ENCODE peak calls at places on chromosomes 2 and 18, in five cellular contexts. R, C, K, W and A are unnamed samples.
A peak's percentile ranks its signal among the peaks of the same experiment; 100 is the strongest.

GRCh38 chr2:197097578-197098366 is 171.3 kb upstream of the PGAP1 start:
- DNase-seq in R (peak; percentile 75), C (no peak), K (peak; percentile 95), W (no peak), A (no peak)

GRCh38 chr2:151922845-151923666 is 94.8 kb upstream of the ARL5A start:
- DNase-seq in R (peak; percentile 86), W (no peak), C (peak; percentile 81), K (no peak), A (peak; percentile 58)

GRCh38 chr2:135664623-135665068 is 77.0 kb upstream of the UBXN4 start:
- DNase-seq in W (no peak), K (peak; percentile 29), R (no peak), C (no peak), A (no peak)

GRCh38 chr18:12637393-12637792 is 20.5 kb downstream of the SPIRE1 start:
- DNase-seq in C (no peak), W (no peak), K (peak; percentile 49), R (no peak), A (no peak)

GRCh38 chr2:237495521-237496117 is 8.6 kb downstream of the MLPH start:
- DNase-seq in W (no peak), C (no peak), K (no peak), R (no peak), A (no peak)

GRCh38 chr2:134218928-134219707 is 34.8 kb upstream of the MGAT5 start:
- DNase-seq in K (no peak), W (no peak), C (peak; percentile 56), R (no peak), A (peak; percentile 84)

GRCh38 chr2:216777637-216778273 is 82.1 kb downstream of the TNP1 start:
- DNase-seq in W (peak; percentile 53), C (no peak), R (no peak), K (peak; percentile 49), A (no peak)

GRCh38 chr18:6219116-6219717 is 195.5 kb downstream of the L3MBTL4 start:
- DNase-seq in K (peak; percentile 73), C (no peak), R (no peak), W (peak; percentile 13), A (no peak)

GRCh38 chr2:79850912-79851311 is 338.1 kb downstream of the CTNNA2 start:
- DNase-seq in R (no peak), W (no peak), C (no peak), K (no peak), A (no peak)

GRCh38 chr18:42474577-42474976 is 519.5 kb downstream of the PIK3C3 start:
- DNase-seq in W (no peak), K (no peak), R (no peak), C (no peak), A (no peak)

GRCh38 chr2:85961053-85961452 is 72.3 kb upstream of the ST3GAL5 start:
- DNase-seq in W (no peak), K (no peak), R (no peak), C (no peak), A (no peak)

GRCh38 chr2:130304726-130305125 is 38.0 kb upstream of the IMP4 start:
- DNase-seq in W (no peak), K (no peak), R (no peak), C (no peak), A (no peak)

GRCh38 chr2:130302164-130302886 is 40.4 kb upstream of the IMP4 start:
- DNase-seq in W (no peak), R (no peak), C (no peak), K (no peak), A (no peak)

GRCh38 chr2:130303142-130303541 is 39.6 kb upstream of the IMP4 start:
- DNase-seq in C (no peak), R (no peak), W (no peak), K (no peak), A (no peak)

GRCh38 chr2:130300970-130301348 is 41.7 kb upstream of the IMP4 start:
- DNase-seq in R (no peak), W (no peak), C (no peak), K (no peak), A (no peak)

GRCh38 chr2:130300258-130300969 is 42.3 kb upstream of the IMP4 start:
- DNase-seq in R (no peak), C (no peak), W (no peak), K (no peak), A (peak; percentile 40)
- H3K9me3 ChIP-seq in R (no peaks in the 10 kb centered on the region), C (no peaks in the 10 kb centered on the region), W (no peaks in the 10 kb centered on the region), K (no peaks in the 10 kb centered on the region), A (no peaks in the 10 kb centered on the region)

DNA sequence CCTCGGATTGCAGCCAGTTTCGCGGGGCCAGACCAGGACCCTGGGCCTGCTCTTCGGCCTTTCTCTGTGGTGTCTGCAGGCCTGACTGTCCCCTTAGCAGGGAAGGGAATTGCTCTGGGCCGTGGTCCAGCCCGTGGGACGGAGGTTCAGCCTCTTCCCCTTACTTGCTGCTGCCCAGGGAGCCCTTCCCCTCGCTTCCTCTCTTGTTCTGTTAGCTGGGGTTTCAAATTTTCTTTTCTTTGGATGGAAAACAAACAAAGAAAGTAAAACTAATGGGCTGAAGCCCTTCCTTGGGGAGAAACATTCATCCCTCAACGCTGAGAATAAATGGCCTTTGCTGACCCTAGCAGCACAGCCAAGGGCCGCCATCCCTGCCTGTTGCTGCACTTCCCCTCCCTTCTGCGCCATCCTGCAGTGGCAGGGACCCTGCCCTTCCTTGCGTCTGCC is 52.4 kb downstream of the ASAP2 start:
- DNase-seq in C (no peak), K (no peak), W (no peak), R (peak; percentile 74), A (no peak)
- H3K4me1 ChIP-seq in C (peaks cover 77% of the 10 kb centered on the region), K (peaks cover 45% of the 10 kb centered on the region), W (peaks cover 97% of the 10 kb centered on the region), R (peaks cover 96% of the 10 kb centered on the region), A (no peaks in the 10 kb centered on the region)

DNA sequence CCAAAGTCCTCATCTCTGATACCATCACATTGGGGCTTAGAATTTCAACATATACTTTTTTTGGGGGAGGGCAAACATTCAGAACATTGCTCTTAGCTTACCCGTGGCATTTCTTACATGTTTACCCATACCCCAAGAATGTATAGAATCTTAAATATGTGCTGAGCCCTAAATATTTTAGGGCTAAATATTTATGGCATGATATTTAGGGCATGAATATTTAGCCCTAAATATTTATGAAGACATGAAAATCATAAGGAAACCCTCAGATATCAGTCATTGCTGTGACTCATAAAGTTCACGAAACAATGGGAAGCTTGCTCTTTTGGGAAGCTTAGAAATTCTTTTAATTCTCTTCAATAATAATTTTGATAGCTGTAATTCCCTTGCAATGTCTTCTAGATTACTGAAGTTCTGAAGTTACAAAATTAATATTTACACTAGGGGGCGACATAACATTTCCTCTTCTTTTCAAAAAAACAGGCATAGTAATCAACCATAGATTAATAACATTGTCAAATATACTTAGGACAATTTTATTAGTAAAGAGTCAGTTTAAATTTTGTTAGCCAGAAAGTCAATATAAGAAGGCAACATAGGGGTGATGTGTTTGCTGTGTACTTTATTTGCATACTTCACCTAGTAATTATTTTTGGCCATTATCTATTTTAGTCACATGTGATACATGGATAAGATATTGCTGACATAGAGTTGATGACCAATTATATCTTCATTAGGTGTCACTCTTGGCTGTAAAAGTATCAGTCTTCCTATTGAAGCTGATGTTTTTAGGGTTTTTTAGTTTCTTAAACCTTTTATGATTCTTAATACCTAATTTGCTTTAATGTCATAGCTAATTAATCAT is 13.1 kb downstream of the ZNF804A start:
- DNase-seq in K (peak; percentile 48), C (no peak), W (no peak), R (no peak), A (no peak)
- TF ChIP-seq CTCF in K (peak; percentile 60), C (peak; percentile 33), W (peak; percentile 51), R (peak; percentile 23), A (no peak)

GRCh38 chr18:77980275-77980674 is 730.6 kb downstream of the GALR1 start:
- DNase-seq in W (no peak), K (no peak), R (no peak), C (no peak), A (no peak)
- H3K9me3 ChIP-seq in W (no peaks in the 10 kb centered on the region), K (peaks cover 46% of the 10 kb centered on the region), R (no peaks in the 10 kb centered on the region), C (no peaks in the 10 kb centered on the region), A (no peaks in the 10 kb centered on the region)

GRCh38 chr2:127429844-127430425 is 11.7 kb downstream of the PROC start:
- DNase-seq in K (no peak), R (no peak), C (no peak), W (no peak), A (no peak)

GRCh38 chr2:127437056-127437455 is 18.8 kb downstream of the PROC start:
- DNase-seq in R (no peak), C (no peak), W (no peak), K (no peak), A (no peak)

GRCh38 chr2:127437781-127438726 is 19.8 kb downstream of the PROC start:
- DNase-seq in W (no peak), R (no peak), K (no peak), C (no peak), A (no peak)

GRCh38 chr2:127431408-127432023 is 13.3 kb downstream of the PROC start:
- DNase-seq in K (no peak), W (no peak), C (no peak), R (no peak), A (no peak)

DNA sequence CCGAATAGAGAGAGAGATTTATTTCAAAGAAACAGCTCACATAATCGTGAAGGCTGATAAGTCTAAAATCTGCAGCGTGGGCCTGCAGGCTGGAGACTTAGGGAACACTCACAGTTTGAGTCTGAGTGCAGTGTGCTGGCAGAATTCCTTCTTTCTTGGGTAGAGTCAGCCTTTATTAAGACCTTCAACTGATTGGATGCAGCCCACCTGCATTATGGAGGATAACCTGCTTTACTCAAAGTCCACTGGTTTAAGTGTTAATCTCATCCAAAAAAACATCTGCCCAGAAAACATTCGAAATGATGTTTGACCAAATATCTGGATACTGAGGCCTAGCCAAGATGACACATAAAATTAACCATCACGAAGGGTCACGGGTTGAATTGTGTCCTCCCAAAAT is 16.3 kb downstream of the PROC start:
- DNase-seq in C (no peak), K (no peak), W (no peak), R (no peak), A (no peak)
- H3K4me1 ChIP-seq in C (no peaks in the 10 kb centered on the region), K (no peaks in the 10 kb centered on the region), W (no peaks in the 10 kb centered on the region), R (no peaks in the 10 kb centered on the region), A (no peaks in the 10 kb centered on the region)

GRCh38 chr2:46365913-46366674 is 68.9 kb downstream of the EPAS1 start:
- DNase-seq in C (no peak), W (no peak), K (peak; percentile 27), R (no peak), A (no peak)
- TF ChIP-seq CTCF in C (peak; percentile 31), W (peak; percentile 47), K (peak; percentile 59), R (peak; percentile 49), A (peak; percentile 44)

DNA sequence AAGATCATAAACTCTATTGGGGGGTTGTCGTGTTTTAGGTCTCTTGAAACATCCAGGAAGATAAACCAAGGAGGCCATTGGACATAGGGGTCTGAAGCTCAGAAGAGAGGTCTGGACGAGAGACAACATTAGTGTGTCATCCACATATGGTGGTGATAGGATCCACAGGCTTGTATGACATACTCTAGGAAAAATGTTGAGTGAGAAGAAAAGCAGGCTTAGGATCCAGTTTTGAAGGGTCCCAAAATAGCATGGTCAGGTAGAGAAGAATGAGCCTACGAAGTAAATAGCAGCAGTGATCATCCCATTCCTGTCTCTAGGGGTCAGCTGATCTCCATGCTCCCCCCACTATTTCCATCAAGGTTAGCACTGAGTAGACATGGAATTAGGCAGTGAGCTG is 166.8 kb downstream of the ANKRD30B start:
- DNase-seq in R (no peak), K (no peak), C (no peak), W (no peak), A (no peak)
- H3K9me3 ChIP-seq in R (no peaks in the 10 kb centered on the region), K (peaks cover 30% of the 10 kb centered on the region), C (no peaks in the 10 kb centered on the region), W (no peaks in the 10 kb centered on the region), A (no peaks in the 10 kb centered on the region)